ENCODE peak calls at places on chromosomes 1 and 21, in five cellular contexts. R, F, E, U and L are unnamed samples.

GRCh38 chr1:229024528-229025119 is 246.3 kb upstream of the RAB4A start:
- DNase-seq in R (peak), F (peak), E (no peak), U (peak), L (no peak)

GRCh38 chr1:63674238-63674864 is 81.1 kb downstream of the PGM1 start:
- DNase-seq in R (peak), F (peak), E (peak), U (peak), L (peak)

GRCh38 chr1:159079518-159079917 is 3.0 kb upstream of the AIM2 start:
- DNase-seq in R (peak), F (no peak), E (no peak), U (no peak), L (no peak)

GRCh38 chr1:234869182-234870019 is 259.2 kb downstream of the TOMM20 start:
- DNase-seq in R (no peak), F (no peak), E (no peak), U (no peak), L (no peak)

GRCh38 chr1:7469255-7469938 is 301.7 kb upstream of the VAMP3 start:
- DNase-seq in R (peak), F (no peak), E (no peak), U (peak), L (no peak)

GRCh38 chr21:37319551-37319950 is 47.0 kb upstream of the DYRK1A start:
- DNase-seq in R (no peak), F (no peak), E (no peak), U (no peak), L (no peak)

GRCh38 chr1:233477359-233477758 is 136.5 kb upstream of the KCNK1 start:
- DNase-seq in R (peak), F (no peak), E (no peak), U (no peak), L (no peak)

GRCh38 chr1:40951943-40952743 is 27.4 kb upstream of the CTPS1 start:
- DNase-seq in R (peak), F (peak), E (peak), U (no peak), L (peak)

GRCh38 chr1:38026592-38027200 is 14.2 kb downstream of the UTP11 start:
- DNase-seq in R (peak), F (no peak), E (no peak), U (peak), L (peak)

GRCh38 chr1:226994357-226995063 is 54.4 kb downstream of the COQ8A start:
- DNase-seq in R (no peak), F (no peak), E (no peak), U (no peak), L (no peak)

GRCh38 chr1:101216623-101217022 is 20.2 kb upstream of the S1PR1 start:
- DNase-seq in R (no peak), F (no peak), E (no peak), U (no peak), L (no peak)

GRCh38 chr1:34984435-34985062 is 598 bp downstream of the TMEM35B start:
- DNase-seq in R (peak), F (no peak), E (peak), U (peak), L (no peak)

GRCh38 chr1:40723196-40723955 is 31.9 kb downstream of the NFYC start:
- DNase-seq in R (no peak), F (no peak), E (no peak), U (no peak), L (no peak)

GRCh38 chr1:215146252-215146975 is 63.9 kb downstream of the KCNK2 start:
- DNase-seq in R (peak), F (peak), E (peak), U (peak), L (no peak)

GRCh38 chr1:173201968-173202367 is 5.2 kb downstream of the TNFSF4 start:
- DNase-seq in R (no peak), F (no peak), E (no peak), U (no peak), L (no peak)

GRCh38 chr1:53327183-53327941 is 508 bp downstream of the LRP8 start:
- DNase-seq in R (peak), F (no peak), E (peak), U (peak), L (peak)

GRCh38 chr1:203985676-203986075 is 87.2 kb upstream of the SOX13 start:
- DNase-seq in R (no peak), F (no peak), E (no peak), U (no peak), L (no peak)

GRCh38 chr1:232319106-232319505 is 310.8 kb downstream of the SIPA1L2 start:
- DNase-seq in R (no peak), F (no peak), E (peak), U (no peak), L (no peak)

GRCh38 chr1:94416901-94417701 is 1.1 kb upstream of the ABCD3 start:
- DNase-seq in R (peak), F (no peak), E (no peak), U (peak), L (no peak)

GRCh38 chr1:182146286-182146685 is 84.8 kb upstream of the ZNF648 start:
- DNase-seq in R (no peak), F (no peak), E (no peak), U (no peak), L (no peak)

GRCh38 chr1:222891578-222891977 is 76.7 kb downstream of the DISP1 start:
- DNase-seq in R (no peak), F (no peak), E (no peak), U (no peak), L (no peak)

GRCh38 chr1:29973406-29973805 is 737.1 kb downstream of the PTPRU start:
- DNase-seq in R (no peak), F (no peak), E (no peak), U (no peak), L (peak)

GRCh38 chr1:208461680-208462079 is 217.5 kb upstream of the PLXNA2 start:
- DNase-seq in R (no peak), F (no peak), E (no peak), U (no peak), L (no peak)

GRCh38 chr1:87226341-87226760 is 102.3 kb upstream of the LMO4 start:
- DNase-seq in R (peak), F (no peak), E (no peak), U (peak), L (peak)

GRCh38 chr1:111921948-111922347 is 67.5 kb downstream of the KCND3 start:
- DNase-seq in R (no peak), F (no peak), E (no peak), U (no peak), L (no peak)

GRCh38 chr1:17119076-17119743 is at the start of gene PADI2:
- DNase-seq in R (peak), F (peak), E (peak), U (no peak), L (peak)

GRCh38 chr1:232169436-232169835 is 460.5 kb downstream of the SIPA1L2 start:
- DNase-seq in R (no peak), F (no peak), E (no peak), U (no peak), L (no peak)

GRCh38 chr1:208201241-208201640 is 42.9 kb downstream of the PLXNA2 start:
- DNase-seq in R (peak), F (no peak), E (no peak), U (peak), L (no peak)

GRCh38 chr1:107900083-107900945 is 64.7 kb downstream of the VAV3 start:
- DNase-seq in R (no peak), F (no peak), E (no peak), U (peak), L (no peak)

DNA sequence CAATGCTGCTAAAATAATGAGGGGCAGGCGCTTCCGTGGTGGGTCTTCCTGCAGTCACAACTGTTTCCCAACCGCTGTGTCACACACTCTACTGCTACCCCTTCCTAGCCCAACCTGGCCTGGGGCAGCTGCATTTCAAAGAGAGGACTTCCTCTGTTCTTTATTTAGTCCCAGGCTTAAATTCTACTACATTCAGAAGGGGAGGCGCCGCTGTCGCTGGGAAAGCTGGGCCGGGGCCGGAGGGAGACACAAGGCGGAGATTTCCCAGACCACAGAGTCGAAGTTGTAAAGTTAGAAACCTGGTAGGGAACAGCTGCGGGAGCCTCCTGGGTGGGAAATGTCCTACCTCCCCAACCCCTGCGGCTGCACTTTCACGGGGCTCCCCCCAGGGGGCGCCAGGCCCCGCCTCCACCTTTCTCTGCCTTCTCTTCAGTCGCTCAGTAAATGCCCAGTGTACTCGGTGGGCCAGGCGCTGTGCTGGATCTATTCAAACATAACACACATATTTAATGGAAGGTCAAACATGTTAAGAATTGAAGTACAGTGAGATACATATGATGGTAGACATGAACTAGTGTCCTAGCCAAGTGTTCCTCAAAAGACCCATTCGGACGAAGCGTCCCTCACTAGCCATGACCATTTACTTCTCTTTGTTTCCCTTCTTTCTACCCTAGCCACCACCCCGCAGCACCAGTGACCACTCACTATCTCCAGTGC is 23.1 kb downstream of the DYRK3 start:
- DNase-seq in R (peak), F (peak), E (peak), U (no peak), L (peak)
- H3K9ac ChIP-seq in R (no peak), F (no peak), E (no peak), U (no peak), L (no peak)

DNA sequence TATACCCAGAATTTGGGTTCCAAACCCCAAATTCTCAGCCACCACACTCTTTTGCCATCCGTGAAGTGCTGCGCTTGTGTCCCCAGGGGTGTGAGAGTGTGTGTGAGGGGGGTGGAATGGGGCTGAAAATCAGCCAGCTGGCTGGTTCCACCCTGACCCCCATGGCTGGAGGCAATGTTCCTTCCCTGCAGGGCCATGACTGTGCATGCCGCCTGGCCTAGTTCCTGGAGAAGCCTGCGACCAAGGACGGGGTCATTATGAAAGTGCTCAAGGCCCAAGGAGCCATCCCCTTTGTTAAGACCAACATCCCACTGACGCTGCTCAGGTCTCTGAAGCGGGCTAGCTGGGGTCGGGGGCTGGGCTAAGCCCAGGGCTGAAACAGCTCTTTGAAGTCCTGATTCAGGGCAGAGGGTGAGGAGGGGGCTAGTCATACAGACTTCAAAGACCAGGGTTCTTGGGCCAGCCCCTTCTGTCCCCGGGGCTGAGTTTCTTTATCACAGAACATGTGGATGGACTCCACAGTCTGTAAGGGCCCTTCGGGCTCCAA is 38.7 kb downstream of the FAAH start:
- DNase-seq in R (no peak), F (no peak), E (no peak), U (no peak), L (no peak)
- H3K9ac ChIP-seq in R (no peak), F (no peak), E (no peak), U (no peak), L (no peak)

DNA sequence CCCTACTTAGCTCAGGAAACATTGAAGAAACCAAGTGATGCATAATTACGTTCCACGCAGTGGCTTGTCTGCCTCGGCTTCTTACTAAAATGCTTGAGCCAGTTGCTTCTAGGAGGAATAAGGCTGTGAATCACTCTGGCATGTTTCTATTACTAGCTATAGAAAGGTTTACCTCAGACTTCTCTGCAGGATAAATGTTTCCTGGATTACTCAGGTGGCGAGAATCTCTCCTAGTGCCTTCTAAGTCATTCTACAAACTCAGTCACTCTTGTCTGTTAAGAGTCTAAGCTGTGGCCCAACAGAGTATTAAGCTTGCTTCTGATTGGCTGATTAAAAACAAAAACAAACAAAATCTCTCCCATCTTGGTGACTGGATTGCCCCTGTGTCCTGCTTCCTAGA is 92.0 kb upstream of the RALGPS2 start:
- DNase-seq in R (peak), F (no peak), E (no peak), U (peak), L (no peak)
- H3K9ac ChIP-seq in R (peak), F (no peak), E (peak), U (peak), L (no peak)

DNA sequence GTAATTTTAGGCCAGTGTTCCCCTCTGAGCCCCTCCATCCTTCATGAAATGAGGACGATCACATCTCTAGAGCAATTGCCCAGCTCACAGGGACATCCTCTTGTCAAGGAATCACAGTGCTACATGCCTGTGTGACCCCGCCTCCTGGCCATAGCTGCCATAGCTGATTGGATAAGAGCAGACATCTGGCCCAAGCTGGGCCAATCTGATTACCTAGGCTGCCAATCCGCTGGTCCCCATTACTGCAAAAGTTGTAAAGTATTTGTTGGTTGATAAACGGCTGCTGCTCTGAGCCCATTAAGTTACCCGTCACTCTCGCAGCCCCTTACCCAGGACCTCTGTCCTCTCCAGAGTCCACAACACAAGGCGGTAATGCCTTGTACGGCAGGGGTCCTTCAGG is 8.3 kb downstream of the NT5C1A start:
- DNase-seq in R (no peak), F (no peak), E (peak), U (no peak), L (peak)
- H3K9ac ChIP-seq in R (no peak), F (no peak), E (no peak), U (no peak), L (no peak)

DNA sequence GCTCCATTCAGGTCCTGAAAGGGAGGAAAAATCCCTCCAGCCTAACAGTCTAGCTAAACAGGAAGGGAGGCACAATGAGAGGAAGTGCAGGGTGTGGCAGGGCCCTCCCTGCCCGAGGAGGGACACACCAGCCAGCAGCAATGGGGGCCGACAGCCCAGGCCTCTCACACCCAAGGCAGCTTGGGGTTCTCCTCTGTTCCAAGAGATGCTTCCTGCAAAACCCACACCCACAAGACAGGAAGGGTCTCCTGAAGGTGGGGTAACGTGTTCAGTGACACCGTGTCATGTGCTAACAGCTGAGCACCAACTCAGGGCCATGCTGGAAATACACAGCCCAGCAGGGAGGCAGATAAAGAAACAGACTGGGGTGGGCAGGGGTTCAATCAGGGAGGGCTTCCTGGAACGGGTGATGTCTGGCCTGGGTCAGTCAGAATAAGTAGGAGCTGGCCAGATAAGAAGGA is 10.2 kb downstream of the ECE1 start:
- DNase-seq in R (peak), F (no peak), E (no peak), U (no peak), L (no peak)
- H3K9ac ChIP-seq in R (peak), F (no peak), E (no peak), U (peak), L (no peak)

DNA sequence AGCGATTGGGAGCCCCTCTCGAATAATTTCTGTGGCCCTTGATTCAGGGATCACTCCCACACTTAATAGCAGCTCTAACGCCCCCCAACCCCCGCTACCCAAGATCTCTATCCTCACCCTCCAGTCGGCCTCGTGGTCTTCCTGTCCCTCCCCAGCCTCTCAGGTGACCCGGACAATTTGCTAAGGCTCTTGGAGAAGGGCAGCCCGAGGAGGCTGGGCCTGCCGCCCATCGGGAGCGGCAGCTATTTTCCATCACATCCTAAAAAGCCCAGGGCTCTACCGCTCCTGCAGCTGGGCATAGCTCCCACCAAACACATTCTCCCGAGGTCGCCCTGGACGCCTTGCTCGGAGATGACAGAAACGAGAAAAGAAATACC is 12.0 kb upstream of the PHLDA3 start:
- DNase-seq in R (no peak), F (no peak), E (no peak), U (no peak), L (peak)
- H3K9ac ChIP-seq in R (peak), F (peak), E (no peak), U (no peak), L (peak)

GRCh38 chr1:154816937-154817336 is 53.1 kb downstream of the KCNN3 start:
- DNase-seq in R (no peak), F (no peak), E (no peak), U (no peak), L (no peak)
- H3K9ac ChIP-seq in R (no peak), F (no peak), E (no peak), U (no peak), L (no peak)

GRCh38 chr21:44305691-44306090 is 5.8 kb downstream of the PFKL start:
- DNase-seq in R (no peak), F (no peak), E (no peak), U (no peak), L (no peak)
- H3K9ac ChIP-seq in R (no peak), F (no peak), E (no peak), U (no peak), L (no peak)